ENCODE peak calls at places on chromosome 6, in nine cellular contexts. H is glutamatergic neuron; C is activated CD8-positive, alpha-beta T cell treated with anti-CD3 and anti-CD28 coated beads for 36 hours; S is brain microvascular endothelial cell; X is Panc1; G is fibroblast of lung; F is neural crest cell; Z is B cell; U is stomach. P is an unnamed sample.

GRCh38 chr6:147058786-147059434 is 145.3 kb upstream of the STXBP5 start:
- DNase-seq in H (no peak), C (no peak), S (no peak), X (no peak), G (no peak), F (no peak), Z (no peak), U (no peak), P (no peak)

GRCh38 chr6:112806163-112806900 is 459.2 kb downstream of the RFPL4B start:
- DNase-seq in H (no peak), C (no peak), S (peak; percentile 19), X (no peak), G (peak; percentile 60), F (no peak), Z (no peak), U (no peak), P (no peak)

GRCh38 chr6:136655251-136656014 is 105.2 kb upstream of the MAP7 start:
- DNase-seq in H (no peak), C (no peak), S (no peak), X (no peak), G (no peak), F (no peak), Z (no peak), U (no peak), P (no peak)

GRCh38 chr6:33923857-33924514 is 120.2 kb upstream of the MLN start:
- DNase-seq in H (no peak), C (peak; percentile 32), S (no peak), X (no peak), G (no peak), F (no peak), Z (no peak), U (no peak), P (no peak)

GRCh38 chr6:9704989-9705388 is 709.9 kb downstream of the TFAP2A start:
- DNase-seq in H (no peak), C (no peak), S (no peak), X (no peak), G (no peak), F (no peak), Z (no peak), U (no peak), P (no peak)

GRCh38 chr6:85483041-85483700 is 33.3 kb downstream of the NT5E start:
- DNase-seq in H (peak; percentile 91), C (peak; percentile 91), S (peak; percentile 78), X (no peak), G (peak; percentile 58), F (peak; percentile 81), Z (peak; percentile 80), U (peak; percentile 88), P (peak; percentile 55)

GRCh38 chr6:22636450-22636849 is 67.1 kb downstream of the HDGFL1 start:
- DNase-seq in H (no peak), C (no peak), S (no peak), X (no peak), G (peak; percentile 56), F (no peak), Z (no peak), U (no peak), P (no peak)

GRCh38 chr6:26311012-26311384 is 54.0 kb upstream of the BTN3A2 start:
- DNase-seq in H (no peak), C (peak; percentile 75), S (peak; percentile 80), X (no peak), G (peak; percentile 66), F (no peak), Z (no peak), U (no peak), P (no peak)

GRCh38 chr6:18148304-18149025 is 6.4 kb downstream of the TPMT start:
- DNase-seq in H (no peak), C (no peak), S (peak; percentile 81), X (peak; percentile 15), G (peak; percentile 93), F (no peak), Z (no peak), U (no peak), P (no peak)

GRCh38 chr6:87943191-87943590 is 104.5 kb upstream of the SPACA1 start:
- DNase-seq in H (no peak), C (no peak), S (no peak), X (no peak), G (no peak), F (no peak), Z (no peak), U (no peak), P (no peak)

GRCh38 chr6:93165850-93166249 is 253.5 kb downstream of the EPHA7 start:
- DNase-seq in H (no peak), C (no peak), S (no peak), X (no peak), G (no peak), F (no peak), Z (no peak), U (no peak), P (no peak)

GRCh38 chr6:4607793-4608192 is 168.4 kb upstream of the CDYL start:
- DNase-seq in H (no peak), C (no peak), S (no peak), X (no peak), G (no peak), F (no peak), Z (no peak), U (no peak), P (no peak)

GRCh38 chr6:166257911-166258318 is 50.3 kb downstream of the PRR18 start:
- DNase-seq in H (no peak), C (peak; percentile 65), S (no peak), X (no peak), G (no peak), F (no peak), Z (no peak), U (no peak), P (no peak)

GRCh38 chr6:87575423-87575822 is 14.4 kb downstream of the RARS2 start:
- DNase-seq in H (no peak), C (no peak), S (no peak), X (no peak), G (no peak), F (no peak), Z (no peak), U (no peak), P (no peak)

GRCh38 chr6:92577077-92577719 is 842.2 kb downstream of the EPHA7 start:
- DNase-seq in H (no peak), C (no peak), S (no peak), X (no peak), G (peak; percentile 84), F (no peak), Z (no peak), U (no peak), P (no peak)

GRCh38 chr6:112365952-112366351 is 18.8 kb downstream of the RFPL4B start:
- DNase-seq in H (no peak), C (no peak), S (no peak), X (no peak), G (no peak), F (no peak), Z (no peak), U (no peak), P (no peak)

GRCh38 chr6:19501737-19502245 is 335.4 kb upstream of the ID4 start:
- DNase-seq in H (no peak), C (no peak), S (no peak), X (no peak), G (no peak), F (no peak), Z (no peak), U (no peak), P (no peak)

GRCh38 chr6:96015321-96015790 is 418 bp upstream of the FUT9 start:
- DNase-seq in H (peak; percentile 60), C (no peak), S (no peak), X (no peak), G (peak; percentile 5), F (peak; percentile 44), Z (no peak), U (peak; percentile 81), P (no peak)

GRCh38 chr6:56484669-56485068 is 158.0 kb downstream of the DST start:
- DNase-seq in H (no peak), C (no peak), S (no peak), X (no peak), G (peak; percentile 74), F (no peak), Z (no peak), U (no peak), P (no peak)

GRCh38 chr6:163759542-163759941 is 345.0 kb downstream of the QKI start:
- DNase-seq in H (no peak), C (no peak), S (peak; percentile 34), X (no peak), G (peak; percentile 69), F (no peak), Z (no peak), U (no peak), P (no peak)

GRCh38 chr6:145400508-145400907 is 334.8 kb downstream of the EPM2A start:
- DNase-seq in H (no peak), C (no peak), S (no peak), X (no peak), G (no peak), F (no peak), Z (no peak), U (no peak), P (no peak)

GRCh38 chr6:32539839-32540238 is 9.8 kb upstream of the HLA-DRB5 start:
- DNase-seq in H (no peak), C (no peak), S (no peak), X (no peak), G (no peak), F (no peak), Z (no peak), U (no peak), P (no peak)

DNA sequence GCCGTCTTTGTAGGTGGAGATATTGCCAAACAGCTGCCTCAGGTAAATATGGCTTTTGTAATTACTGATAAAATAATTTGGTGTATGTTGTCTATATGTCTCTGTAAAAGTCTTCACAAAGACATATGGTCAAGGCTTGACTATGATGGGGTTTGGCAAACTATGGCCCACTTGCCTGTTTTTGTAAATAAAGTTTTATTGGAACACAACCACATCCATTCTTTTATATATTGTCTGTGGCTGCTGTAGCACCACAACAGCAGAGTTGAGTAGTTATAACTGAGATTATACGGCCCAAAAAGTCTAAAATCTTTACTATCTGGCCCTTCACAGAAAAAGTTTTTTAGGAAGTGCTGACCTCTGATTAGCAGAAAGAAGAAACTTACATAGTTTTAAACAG is 133.6 kb downstream of the DNAH8 start:
- DNase-seq in H (no peak), C (no peak), S (no peak), X (no peak), G (no peak), F (no peak), Z (no peak), U (no peak), P (no peak)
- TF ChIP-seq CTCF in H (no peak), C (no peak), S (no peak), X (no peak), G (no peak), F (no peak), Z (no peak), U (no peak), P (no peak)

GRCh38 chr6:39852324-39852723 is 60.1 kb downstream of the DAAM2 start:
- DNase-seq in H (no peak), C (no peak), S (no peak), X (no peak), G (peak; percentile 20), F (no peak), Z (no peak), U (no peak), P (no peak)
- TF ChIP-seq CTCF in H (no peak), C (no peak), S (no peak), X (no peak), G (no peak), F (no peak), Z (no peak), U (no peak), P (no peak)

GRCh38 chr6:161139766-161140553 is 133.9 kb downstream of the AGPAT4 start:
- DNase-seq in H (peak; percentile 43), C (no peak), S (no peak), X (no peak), G (peak; percentile 21), F (no peak), Z (no peak), U (peak; percentile 53), P (peak; percentile 70)
- TF ChIP-seq CTCF in H (no peak), C (no peak), S (no peak), X (no peak), G (no peak), F (no peak), Z (no peak), U (peak; percentile 54), P (no peak)

GRCh38 chr6:152078804-152079203 is 271.3 kb downstream of the ESR1 start:
- DNase-seq in H (no peak), C (no peak), S (no peak), X (no peak), G (no peak), F (no peak), Z (no peak), U (no peak), P (no peak)
- TF ChIP-seq CTCF in H (no peak), C (no peak), S (peak; percentile 23), X (no peak), G (no peak), F (no peak), Z (no peak), U (no peak), P (no peak)